ENCODE peak calls at places on chromosomes 11 and 22, in seven cellular contexts. M is adrenal gland, K is upper lobe of right lung, J is transverse colon, P is cardiac muscle cell, R is Caco-2, Z is PC-3. X is an unnamed sample. For H3K27me3 and H3K4me1, the result is how much of the 10 kb centered on the place peaks cover.

GRCh38 chr11:14904745-14905103 is 12.7 kb upstream of the CYP2R1 start:
- DNase-seq in M (peak), K (peak), J (peak), P (peak), R (no peak), Z (no peak), X (peak)

GRCh38 chr11:17014321-17014773 is at the start of gene PLEKHA7:
- DNase-seq in M (no peak), K (peak), J (peak), P (no peak), R (peak), Z (peak), X (peak)

GRCh38 chr11:74675761-74676160 is 55.5 kb downstream of the CHRDL2 start:
- DNase-seq in M (no peak), K (no peak), J (no peak), P (no peak), R (no peak), Z (no peak), X (no peak)

GRCh38 chr22:49826603-49827306 is 918 bp downstream of the BRD1 start:
- DNase-seq in M (peak), K (peak), J (peak), P (peak), R (peak), Z (no peak), X (peak)

GRCh38 chr11:2775626-2776350 is 76.0 kb upstream of the KCNQ1OT1 start:
- DNase-seq in M (peak), K (peak), J (no peak), P (no peak), R (no peak), Z (no peak), X (peak)

GRCh38 chr11:112106070-112106469 is 19.4 kb downstream of the SDHD start:
- DNase-seq in M (no peak), K (no peak), J (no peak), P (no peak), R (no peak), Z (peak), X (no peak)

GRCh38 chr11:113991170-113991569 is 16.3 kb downstream of the HTR3A start:
- DNase-seq in M (peak), K (no peak), J (no peak), P (peak), R (peak), Z (peak), X (no peak)

GRCh38 chr11:123690490-123690889 is 36.1 kb upstream of the SCN3B start:
- DNase-seq in M (no peak), K (no peak), J (no peak), P (peak), R (no peak), Z (peak), X (no peak)

GRCh38 chr11:131666617-131667016 is 296.2 kb downstream of the NTM start:
- DNase-seq in M (no peak), K (no peak), J (no peak), P (no peak), R (no peak), Z (no peak), X (no peak)

GRCh38 chr11:32326522-32326921 is 108.8 kb downstream of the WT1 start:
- DNase-seq in M (no peak), K (no peak), J (no peak), P (peak), R (no peak), Z (no peak), X (no peak)

GRCh38 chr22:33247758-33248157 is 189.6 kb upstream of the SYN3 start:
- DNase-seq in M (no peak), K (no peak), J (no peak), P (peak), R (no peak), Z (no peak), X (no peak)

GRCh38 chr22:20565761-20566160 is 58.4 kb downstream of the MED15 start:
- DNase-seq in M (no peak), K (peak), J (no peak), P (no peak), R (no peak), Z (no peak), X (no peak)

GRCh38 chr22:48523091-48523490 is 1304.6 kb downstream of the BRD1 start:
- DNase-seq in M (no peak), K (no peak), J (no peak), P (no peak), R (no peak), Z (no peak), X (no peak)

GRCh38 chr22:33853200-33854097 is 66.8 kb downstream of the LARGE1 start:
- DNase-seq in M (peak), K (peak), J (peak), P (peak), R (no peak), Z (peak), X (peak)

GRCh38 chr11:12404461-12404860 is 27.1 kb downstream of the PARVA start:
- DNase-seq in M (no peak), K (no peak), J (peak), P (no peak), R (no peak), Z (no peak), X (no peak)

GRCh38 chr22:43198126-43198525 is 11.2 kb upstream of the TTLL12 start:
- DNase-seq in M (no peak), K (no peak), J (no peak), P (no peak), R (no peak), Z (no peak), X (no peak)

GRCh38 chr22:46072030-46072881 is 78.1 kb upstream of the PPARA start:
- DNase-seq in M (peak), K (peak), J (peak), P (peak), R (peak), Z (peak), X (peak)

GRCh38 chr11:61983419-61983818 is 16.0 kb upstream of the FTH1 start:
- DNase-seq in M (peak), K (peak), J (no peak), P (no peak), R (no peak), Z (no peak), X (no peak)

GRCh38 chr11:78336877-78337553 is 80.6 kb downstream of the GAB2 start:
- DNase-seq in M (no peak), K (no peak), J (no peak), P (no peak), R (peak), Z (no peak), X (no peak)

GRCh38 chr11:96310236-96310635 is 32.8 kb downstream of the MAML2 start:
- DNase-seq in M (no peak), K (no peak), J (no peak), P (no peak), R (no peak), Z (no peak), X (no peak)

GRCh38 chr11:75597636-75598035 is 35.6 kb downstream of the SERPINH1 start:
- DNase-seq in M (no peak), K (no peak), J (no peak), P (peak), R (peak), Z (peak), X (no peak)

GRCh38 chr11:57231539-57232253 is 5.4 kb downstream of the APLNR start:
- DNase-seq in M (no peak), K (no peak), J (no peak), P (no peak), R (no peak), Z (no peak), X (no peak)
- H3K27me3 ChIP-seq in M (under half), K (under half), J (under half), P (under half), R (under half), Z (half or more), X (under half)

DNA sequence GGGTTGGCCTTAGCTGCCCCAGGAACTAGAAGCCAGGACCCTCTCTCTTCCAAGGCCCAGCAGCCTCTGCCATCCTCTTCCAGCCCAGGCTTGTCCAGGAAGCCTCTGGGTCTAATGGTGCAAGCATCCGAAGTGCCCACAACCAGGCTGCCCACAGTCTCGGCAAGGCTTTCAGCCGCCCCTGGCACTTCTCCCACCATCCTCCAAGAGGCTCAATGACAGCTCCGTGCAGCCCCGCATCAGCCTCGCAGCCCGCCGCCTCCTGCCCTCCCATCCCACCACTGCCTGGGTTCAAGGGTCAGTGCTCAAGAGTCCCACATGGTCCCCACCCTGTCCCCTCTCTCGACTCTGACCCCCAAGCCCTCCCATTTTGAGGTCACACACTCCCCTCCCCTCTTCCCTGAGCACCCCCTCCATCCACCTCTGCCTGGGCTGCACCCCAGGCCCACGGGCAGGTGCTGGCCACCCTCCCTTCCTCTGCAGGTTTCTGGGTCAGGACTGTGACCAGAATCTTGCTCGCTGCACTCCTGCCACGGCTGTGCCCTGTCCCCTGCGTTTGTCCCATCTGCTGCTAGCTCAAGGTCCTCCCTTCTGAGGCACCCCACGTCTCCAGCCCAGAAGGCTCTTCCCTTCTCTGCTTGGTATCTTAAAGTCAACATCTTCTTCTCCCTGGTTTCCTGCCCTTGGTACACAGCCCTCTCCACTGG is 17.2 kb downstream of the IFITM10 start:
- DNase-seq in M (peak), K (no peak), J (no peak), P (no peak), R (no peak), Z (no peak), X (no peak)
- H3K4me3 ChIP-seq in M (no peak), K (no peak), J (no peak), P (no peak), R (no peak), Z (no peak), X (no peak)

GRCh38 chr11:65558785-65559509 is 788 bp upstream of the LTBP3 start:
- DNase-seq in M (no peak), K (no peak), J (no peak), P (peak), R (no peak), Z (no peak), X (peak)

GRCh38 chr11:65555693-65556231 is 2.4 kb downstream of the LTBP3 start:
- DNase-seq in M (peak), K (no peak), J (no peak), P (peak), R (peak), Z (peak), X (peak)

GRCh38 chr11:65558002-65558784 is at the start of gene LTBP3:
- DNase-seq in M (peak), K (peak), J (peak), P (peak), R (peak), Z (peak), X (peak)

GRCh38 chr11:65556470-65557279 is 1.5 kb downstream of the LTBP3 start:
- DNase-seq in M (no peak), K (no peak), J (no peak), P (no peak), R (no peak), Z (peak), X (no peak)

DNA sequence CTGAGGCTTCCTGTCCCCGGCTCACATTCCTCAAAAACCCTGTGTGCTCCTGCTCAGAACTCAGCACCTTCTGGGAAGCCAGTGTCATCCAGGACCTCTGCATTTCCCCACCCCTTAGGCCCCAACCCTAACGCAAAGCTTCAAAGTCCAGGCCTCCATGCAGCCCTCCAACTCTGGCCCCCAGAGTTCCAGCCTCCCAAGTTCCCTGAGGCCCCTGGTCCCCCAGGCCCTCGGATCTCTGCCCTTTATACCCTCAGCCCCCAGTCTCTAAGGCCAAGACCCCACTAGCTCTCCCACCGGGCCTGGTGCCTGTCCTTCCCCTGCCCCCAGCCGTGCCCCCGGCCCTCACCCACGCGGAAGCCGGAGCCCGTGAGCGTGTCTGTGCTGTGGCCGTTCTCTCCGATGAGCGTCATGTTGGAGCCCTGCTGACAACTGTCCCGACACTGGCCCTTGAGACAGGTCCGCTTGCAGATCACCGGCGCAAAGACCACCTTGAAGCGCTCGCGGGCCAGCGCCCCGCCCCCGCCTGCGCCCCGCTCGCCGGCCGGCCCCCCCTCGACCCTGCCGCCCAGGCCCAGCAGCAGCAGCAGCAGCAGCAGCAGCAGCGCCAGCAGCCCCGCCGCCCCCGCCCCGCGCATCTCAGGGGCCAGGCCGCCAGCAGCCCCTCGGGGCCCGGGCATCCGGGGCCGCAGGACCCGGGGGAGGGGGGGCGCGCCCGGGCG is 718 bp downstream of the LTBP3 start:
- DNase-seq in M (no peak), K (no peak), J (no peak), P (no peak), R (no peak), Z (no peak), X (no peak)
- H3K4me1 ChIP-seq in M (under half), K (under half), J (under half), P (under half), R (half or more), Z (half or more), X (under half)

GRCh38 chr22:37343343-37343742 is 61.0 kb downstream of the CYTH4 start:
- DNase-seq in M (no peak), K (no peak), J (no peak), P (peak), R (no peak), Z (no peak), X (no peak)
- H3K27me3 ChIP-seq in M (under half), K (under half), J (under half), P (under half), R (under half), Z (under half), X (under half)

GRCh38 chr11:129866328-129866727 is 29.1 kb downstream of the NFRKB start:
- DNase-seq in M (no peak), K (no peak), J (no peak), P (no peak), R (peak), Z (no peak), X (no peak)

GRCh38 chr11:129865701-129866100 is 29.7 kb downstream of the NFRKB start:
- DNase-seq in M (no peak), K (no peak), J (no peak), P (no peak), R (no peak), Z (no peak), X (no peak)

GRCh38 chr11:129862123-129862522 is 33.3 kb downstream of the NFRKB start:
- DNase-seq in M (no peak), K (no peak), J (no peak), P (no peak), R (peak), Z (no peak), X (no peak)

GRCh38 chr11:129864811-129865210 is 30.6 kb downstream of the NFRKB start:
- DNase-seq in M (no peak), K (no peak), J (no peak), P (no peak), R (no peak), Z (no peak), X (no peak)

DNA sequence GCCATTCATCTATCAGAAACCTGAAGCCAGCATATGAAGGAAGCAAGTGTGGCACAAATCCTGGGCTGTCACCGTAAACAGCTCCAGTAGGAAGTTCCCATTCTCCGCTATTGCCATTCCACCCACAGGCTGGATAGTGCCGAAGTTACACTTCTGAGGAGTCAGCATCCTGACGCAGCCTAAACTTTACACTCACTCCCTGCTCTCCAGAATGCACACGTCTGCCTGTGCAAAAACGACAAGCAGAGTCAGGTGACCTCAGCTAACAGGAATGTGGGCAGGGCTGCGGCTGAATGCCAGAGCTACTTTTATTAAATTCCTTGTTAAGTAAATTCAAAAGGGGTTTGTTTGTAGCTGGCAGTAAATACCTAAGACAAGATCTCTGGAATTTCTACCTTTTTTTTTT is 33.7 kb downstream of the NFRKB start:
- DNase-seq in M (peak), K (peak), J (peak), P (peak), R (peak), Z (peak), X (peak)
- H3K4me3 ChIP-seq in M (no peak), K (peak), J (no peak), P (no peak), R (no peak), Z (peak), X (no peak)

DNA sequence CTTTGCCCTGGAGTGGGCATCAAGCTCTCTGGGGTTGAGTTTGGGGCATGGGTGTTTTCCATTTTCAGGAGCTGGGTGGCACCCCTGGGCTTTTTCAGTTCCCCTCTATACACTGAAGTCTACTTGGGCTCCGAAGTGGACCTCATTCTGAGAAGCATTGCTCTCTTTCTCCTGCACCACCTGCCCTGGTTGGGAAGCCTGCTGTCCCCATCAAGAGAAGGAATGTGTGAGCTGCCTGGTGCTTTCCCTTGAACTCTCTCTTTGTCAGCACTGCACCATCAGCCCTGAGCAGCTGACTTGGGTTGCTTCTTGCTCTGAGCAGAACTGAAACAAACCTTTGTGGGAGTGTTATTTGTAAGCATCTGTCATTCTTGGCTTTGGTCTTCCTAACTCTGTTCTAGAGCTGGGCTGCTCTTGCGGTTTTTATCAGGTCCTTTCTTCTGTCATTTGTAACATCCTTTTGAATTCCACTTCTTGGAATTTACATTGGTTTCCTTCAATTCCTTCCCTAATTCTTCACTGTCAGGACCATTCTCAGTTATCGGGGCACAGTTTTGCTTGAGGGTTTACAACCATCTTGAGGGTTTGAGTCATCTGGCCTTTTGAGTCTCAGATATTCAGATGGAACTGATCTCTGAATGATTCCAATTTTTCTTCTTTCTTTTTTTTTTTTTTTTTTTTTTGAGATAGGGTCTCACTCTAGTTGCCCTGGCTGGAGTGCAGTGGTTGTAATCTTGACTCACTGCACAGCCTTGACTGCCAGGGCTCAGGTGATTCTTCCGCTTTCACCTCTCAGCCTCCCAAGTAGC is 20.5 kb downstream of the UBE2L3 start:
- DNase-seq in M (no peak), K (no peak), J (peak), P (peak), R (no peak), Z (no peak), X (no peak)
- H3K4me1 ChIP-seq in M (under half), K (under half), J (under half), P (under half), R (under half), Z (under half), X (under half)

DNA sequence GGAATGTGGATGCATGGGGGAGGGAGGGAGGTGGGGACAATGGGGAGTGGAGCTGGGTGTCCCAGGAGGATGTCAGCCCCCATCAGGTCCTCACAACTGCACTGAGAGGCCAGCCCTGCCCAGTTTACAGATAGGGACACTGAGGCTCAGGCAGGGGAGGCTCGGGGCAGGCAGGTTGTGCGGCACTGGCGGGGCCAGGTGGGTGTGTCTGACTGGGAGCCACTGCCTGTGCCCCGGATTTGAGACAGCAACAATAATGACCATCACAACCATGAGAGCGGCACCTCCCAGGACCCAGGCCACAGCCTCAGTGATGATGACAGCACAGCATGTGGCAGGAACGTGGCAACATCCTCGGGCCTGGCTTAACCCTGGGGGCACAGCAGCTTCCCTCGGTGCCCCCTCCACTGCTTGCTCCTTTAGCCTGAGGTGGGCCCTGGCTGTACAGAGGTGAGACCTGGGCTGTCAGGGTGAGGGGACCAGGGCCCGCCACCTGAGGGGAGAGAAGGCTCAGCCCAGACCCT is 32.0 kb downstream of the SHISAL1 start:
- DNase-seq in M (no peak), K (no peak), J (no peak), P (no peak), R (no peak), Z (no peak), X (no peak)
- H3K27me3 ChIP-seq in M (under half), K (under half), J (under half), P (under half), R (under half), Z (under half), X (under half)

DNA sequence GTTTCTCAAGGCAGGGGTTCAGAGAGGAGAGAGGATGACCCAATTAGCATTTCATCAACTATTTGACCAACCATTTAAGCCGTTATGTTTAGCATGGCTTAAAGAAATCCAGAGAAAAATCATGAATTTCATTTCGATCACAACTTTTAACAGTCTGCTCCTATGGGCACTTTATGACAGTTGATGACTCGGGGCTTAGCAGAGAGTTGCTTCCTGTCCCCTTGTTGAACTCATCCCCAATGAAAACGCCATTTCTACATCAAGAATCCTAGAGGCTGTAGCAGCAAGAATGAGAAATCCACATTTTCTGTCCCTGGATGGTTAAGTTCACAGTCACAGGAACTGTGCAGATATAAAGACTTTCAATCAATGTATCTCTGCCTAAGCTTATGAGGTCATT is 81.2 kb downstream of the BDNF start:
- DNase-seq in M (no peak), K (no peak), J (no peak), P (peak), R (no peak), Z (peak), X (no peak)
- H3K4me3 ChIP-seq in M (no peak), K (no peak), J (no peak), P (no peak), R (no peak), Z (no peak), X (no peak)